ENCODE peak calls at places on chromosomes 2 and 18, in four cellular contexts. P, Q, M and U are unnamed samples.
A peak's percentile ranks its signal among the peaks of the same experiment; 100 is the strongest.

GRCh38 chr2:108377815-108378630 is at the start of gene SULT1C4:
- DNase-seq in P (peak; percentile 54), Q (no peak), M (peak; percentile 87), U (no peak)

GRCh38 chr18:23684515-23685197 is 4.6 kb upstream of the LAMA3 start:
- DNase-seq in Q (no peak), M (no peak), P (peak; percentile 61), U (no peak)

GRCh38 chr2:54572636-54573531 is 116.8 kb downstream of the SPTBN1 start:
- DNase-seq in P (peak; percentile 37), Q (peak; percentile 41), M (no peak), U (peak; percentile 78)

GRCh38 chr2:111160758-111161157 is 40.0 kb downstream of the BCL2L11 start:
- DNase-seq in P (peak; percentile 81), Q (peak; percentile 82), M (no peak), U (peak; percentile 64)

GRCh38 chr2:157596992-157597681 is 31.5 kb downstream of the ACVR1C start:
- DNase-seq in M (peak; percentile 68), P (peak; percentile 20), Q (peak; percentile 11), U (peak; percentile 6)

GRCh38 chr18:78814766-78815165 is 164.9 kb upstream of the SALL3 start:
- DNase-seq in P (no peak), Q (no peak), M (peak; percentile 18), U (no peak)

GRCh38 chr2:113901943-113902342 is 12.1 kb downstream of the ACTR3 start:
- DNase-seq in Q (no peak), M (no peak), P (no peak), U (no peak)

GRCh38 chr2:88350641-88351601 is 101.6 kb downstream of the FOXI3 start:
- DNase-seq in Q (peak; percentile 47), M (peak; percentile 81), P (peak; percentile 29), U (peak; percentile 35)

GRCh38 chr2:158011055-158011771 is 90.5 kb upstream of the UPP2 start:
- DNase-seq in Q (peak; percentile 94), M (no peak), P (no peak), U (peak; percentile 97)

GRCh38 chr18:79440728-79441127 is 45.0 kb downstream of the NFATC1 start:
- DNase-seq in P (no peak), Q (no peak), M (no peak), U (no peak)

GRCh38 chr2:64376926-64377325 is 77.0 kb upstream of the LGALSL start:
- DNase-seq in M (no peak), Q (no peak), P (no peak), U (no peak)

GRCh38 chr2:190592831-190593230 is 56.1 kb upstream of the NAB1 start:
- DNase-seq in P (no peak), M (no peak), Q (no peak), U (no peak)

GRCh38 chr2:195331124-195331523 is 325.9 kb upstream of the SLC39A10 start:
- DNase-seq in P (no peak), Q (peak; percentile 20), M (no peak), U (peak; percentile 45)

GRCh38 chr2:146317959-146318358 is 1526.9 kb upstream of the ACVR2A start:
- DNase-seq in M (no peak), Q (peak; percentile 54), P (peak; percentile 78), U (peak; percentile 40)

GRCh38 chr2:163644238-163644637 is 91.6 kb downstream of the FIGN start:
- DNase-seq in Q (no peak), M (no peak), P (no peak), U (no peak)
- TF ChIP-seq CTCF in Q (no peak), M (no peak), P (no peak), U (no peak)

GRCh38 chr2:240170354-240170735 is 29.9 kb upstream of the OTOS start:
- DNase-seq in Q (no peak), P (peak; percentile 6), M (no peak), U (no peak)
- TF ChIP-seq CTCF in Q (no peak), P (no peak), M (no peak), U (no peak)

GRCh38 chr2:12017499-12018185 is 271.2 kb downstream of the LPIN1 start:
- DNase-seq in Q (no peak), P (no peak), M (no peak), U (no peak)

GRCh38 chr2:12020833-12021469 is 274.5 kb downstream of the LPIN1 start:
- DNase-seq in P (no peak), Q (no peak), M (no peak), U (no peak)
- TF ChIP-seq CTCF in P (no peak), Q (no peak), M (no peak), U (no peak)

DNA sequence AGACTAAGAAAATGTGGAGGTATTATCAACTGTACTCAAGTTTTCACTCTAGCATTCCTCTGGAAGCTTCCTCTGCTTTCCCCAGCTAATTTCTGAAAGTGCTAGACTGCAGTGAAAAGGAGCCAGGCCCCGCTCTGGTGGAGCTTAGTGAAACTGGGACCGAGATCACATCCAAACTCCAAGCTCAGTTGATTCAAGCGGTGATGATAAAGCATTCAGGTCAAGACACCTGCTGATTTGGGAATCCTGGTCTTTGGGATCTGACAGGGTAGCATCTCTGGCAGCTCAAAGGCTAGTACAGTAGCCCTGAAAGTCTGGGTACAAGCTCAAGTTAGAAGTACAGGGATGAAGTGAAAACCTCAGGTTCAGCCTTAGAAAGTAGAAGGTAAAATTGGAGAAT is 120.2 kb upstream of the CRIM1 start:
- DNase-seq in M (no peak), Q (no peak), P (no peak), U (no peak)
- TF ChIP-seq CTCF in M (no peak), Q (no peak), P (no peak), U (no peak)

GRCh38 chr2:208101716-208102631 is 22.4 kb downstream of the CRYGD start:
- DNase-seq in P (peak; percentile 48), M (no peak), Q (peak; percentile 35), U (peak; percentile 25)
- TF ChIP-seq CTCF in P (peak; percentile 44), M (peak; percentile 13), Q (peak; percentile 60), U (peak; percentile 72)